ENCODE peak calls at places on chromosomes 5 and 9, in four cellular contexts. D, P, H and R are unnamed samples.

GRCh38 chr5:133396724-133397123 is 215.6 kb downstream of the FSTL4 start:
- DNase-seq in D (no peak), P (no peak), H (no peak), R (no peak)

GRCh38 chr5:116135344-116135743 is 50.5 kb downstream of the COMMD10 start:
- DNase-seq in H (peak), P (no peak), D (peak), R (peak)

GRCh38 chr9:111099199-111100005 is 61.1 kb upstream of the LPAR1 start:
- DNase-seq in D (no peak), H (no peak), P (no peak), R (no peak)

GRCh38 chr5:173781432-173781825 is 106.7 kb upstream of the CPEB4 start:
- DNase-seq in D (no peak), H (no peak), P (no peak), R (no peak)

GRCh38 chr5:34844999-34845398 is 6.0 kb downstream of the TTC23L start:
- DNase-seq in P (no peak), H (no peak), D (no peak), R (no peak)

GRCh38 chr5:91219141-91219802 is 163.8 kb downstream of the ARRDC3 start:
- DNase-seq in D (no peak), H (no peak), P (peak), R (no peak)

GRCh38 chr9:38232895-38233294 is 159.6 kb upstream of the ALDH1B1 start:
- DNase-seq in D (no peak), P (no peak), H (no peak), R (no peak)

GRCh38 chr9:109110326-109111014 is 9.3 kb downstream of the TMEM245 start:
- DNase-seq in H (peak), P (no peak), D (no peak), R (no peak)

GRCh38 chr5:74870299-74871067 is 4.3 kb upstream of the FAM169A start:
- DNase-seq in P (no peak), D (no peak), H (no peak), R (no peak)

GRCh38 chr5:43336159-43336558 is 22.9 kb upstream of the HMGCS1 start:
- DNase-seq in D (no peak), P (no peak), H (no peak), R (no peak)

GRCh38 chr5:78561261-78561660 is 87.3 kb downstream of the LHFPL2 start:
- DNase-seq in H (no peak), D (no peak), P (no peak), R (no peak)